ENCODE peak calls at places on chromosome 1, in nine cellular contexts. One of them, this sample, is unnamed.

GRCh38 chr1:156865865-156866678 is 5.4 kb downstream of the NTRK1 start:
- DNase-seq in GM10248: no peak
- DNase-seq in activated T-helper 1 cell treated with Interleukin-2 at 50 U/mL for 16 hours: no peak
- DNase-seq in fibroblast of mammary gland: no peak
- DNase-seq in CD4-positive, alpha-beta memory T cell: no peak
- DNase-seq in glomerular endothelial cell: no peak
- DNase-seq in uterus: no peak
- DNase-seq in posterior cingulate gyrus: no peak
- DNase-seq in HCEC 1CT: no peak
- DNase-seq in this sample: no peak

GRCh38 chr1:160567858-160568682 is 11.2 kb downstream of the CD84 start:
- DNase-seq in fibroblast of mammary gland: no peak
- DNase-seq in HCEC 1CT: no peak
- DNase-seq in CD4-positive, alpha-beta memory T cell: peak
- DNase-seq in posterior cingulate gyrus: no peak
- DNase-seq in activated T-helper 1 cell treated with Interleukin-2 at 50 U/mL for 16 hours: peak
- DNase-seq in glomerular endothelial cell: no peak
- DNase-seq in uterus: no peak
- DNase-seq in GM10248: no peak
- DNase-seq in this sample: peak

GRCh38 chr1:109877320-109877771 is 33.3 kb upstream of the CSF1 start:
- DNase-seq in CD4-positive, alpha-beta memory T cell: no peak
- DNase-seq in posterior cingulate gyrus: peak
- DNase-seq in GM10248: no peak
- DNase-seq in fibroblast of mammary gland: peak
- DNase-seq in uterus: peak
- DNase-seq in HCEC 1CT: peak
- DNase-seq in activated T-helper 1 cell treated with Interleukin-2 at 50 U/mL for 16 hours: no peak
- DNase-seq in glomerular endothelial cell: no peak
- DNase-seq in this sample: no peak

GRCh38 chr1:3322440-3323020 is 131.9 kb upstream of the ARHGEF16 start:
- DNase-seq in posterior cingulate gyrus: peak
- DNase-seq in activated T-helper 1 cell treated with Interleukin-2 at 50 U/mL for 16 hours: no peak
- DNase-seq in CD4-positive, alpha-beta memory T cell: no peak
- DNase-seq in HCEC 1CT: no peak
- DNase-seq in fibroblast of mammary gland: no peak
- DNase-seq in uterus: no peak
- DNase-seq in GM10248: no peak
- DNase-seq in glomerular endothelial cell: no peak
- DNase-seq in this sample: no peak

GRCh38 chr1:15836772-15837669 is 10.5 kb upstream of the SPEN start:
- DNase-seq in activated T-helper 1 cell treated with Interleukin-2 at 50 U/mL for 16 hours: no peak
- DNase-seq in CD4-positive, alpha-beta memory T cell: peak
- DNase-seq in HCEC 1CT: no peak
- DNase-seq in GM10248: peak
- DNase-seq in fibroblast of mammary gland: no peak
- DNase-seq in posterior cingulate gyrus: peak
- DNase-seq in glomerular endothelial cell: no peak
- DNase-seq in uterus: peak
- DNase-seq in this sample: peak

GRCh38 chr1:108561731-108562326 is 1.9 kb downstream of the EEIG2 start:
- DNase-seq in activated T-helper 1 cell treated with Interleukin-2 at 50 U/mL for 16 hours: peak
- DNase-seq in HCEC 1CT: no peak
- DNase-seq in GM10248: peak
- DNase-seq in glomerular endothelial cell: no peak
- DNase-seq in fibroblast of mammary gland: no peak
- DNase-seq in CD4-positive, alpha-beta memory T cell: peak
- DNase-seq in uterus: peak
- DNase-seq in posterior cingulate gyrus: peak
- DNase-seq in this sample: peak

GRCh38 chr1:32753532-32754281 is 51.1 kb upstream of the SYNC start:
- DNase-seq in CD4-positive, alpha-beta memory T cell: peak
- DNase-seq in activated T-helper 1 cell treated with Interleukin-2 at 50 U/mL for 16 hours: peak
- DNase-seq in HCEC 1CT: peak
- DNase-seq in glomerular endothelial cell: no peak
- DNase-seq in posterior cingulate gyrus: peak
- DNase-seq in GM10248: peak
- DNase-seq in uterus: peak
- DNase-seq in fibroblast of mammary gland: peak
- DNase-seq in this sample: peak

GRCh38 chr1:64564891-64565290 is 95.0 kb downstream of the CACHD1 start:
- DNase-seq in GM10248: no peak
- DNase-seq in HCEC 1CT: no peak
- DNase-seq in glomerular endothelial cell: no peak
- DNase-seq in activated T-helper 1 cell treated with Interleukin-2 at 50 U/mL for 16 hours: no peak
- DNase-seq in CD4-positive, alpha-beta memory T cell: no peak
- DNase-seq in fibroblast of mammary gland: no peak
- DNase-seq in posterior cingulate gyrus: no peak
- DNase-seq in uterus: no peak
- DNase-seq in this sample: no peak

GRCh38 chr1:1540015-1540816 is at the start of gene TMEM240:
- DNase-seq in glomerular endothelial cell: no peak
- DNase-seq in GM10248: peak
- DNase-seq in CD4-positive, alpha-beta memory T cell: peak
- DNase-seq in activated T-helper 1 cell treated with Interleukin-2 at 50 U/mL for 16 hours: peak
- DNase-seq in fibroblast of mammary gland: peak
- DNase-seq in posterior cingulate gyrus: peak
- DNase-seq in HCEC 1CT: peak
- DNase-seq in uterus: peak
- DNase-seq in this sample: peak

GRCh38 chr1:36134031-36134430 is 9.0 kb upstream of the COL8A2 start:
- DNase-seq in activated T-helper 1 cell treated with Interleukin-2 at 50 U/mL for 16 hours: no peak
- DNase-seq in CD4-positive, alpha-beta memory T cell: no peak
- DNase-seq in GM10248: no peak
- DNase-seq in glomerular endothelial cell: no peak
- DNase-seq in uterus: no peak
- DNase-seq in fibroblast of mammary gland: no peak
- DNase-seq in HCEC 1CT: no peak
- DNase-seq in posterior cingulate gyrus: no peak
- DNase-seq in this sample: no peak

GRCh38 chr1:243246916-243247315 is 8.2 kb downstream of the CEP170 start:
- DNase-seq in activated T-helper 1 cell treated with Interleukin-2 at 50 U/mL for 16 hours: no peak
- DNase-seq in CD4-positive, alpha-beta memory T cell: no peak
- DNase-seq in glomerular endothelial cell: no peak
- DNase-seq in HCEC 1CT: peak
- DNase-seq in fibroblast of mammary gland: peak
- DNase-seq in uterus: no peak
- DNase-seq in posterior cingulate gyrus: no peak
- DNase-seq in GM10248: no peak
- DNase-seq in this sample: no peak

GRCh38 chr1:61914823-61915482 is 172.7 kb downstream of the PATJ start:
- DNase-seq in fibroblast of mammary gland: no peak
- DNase-seq in GM10248: no peak
- DNase-seq in activated T-helper 1 cell treated with Interleukin-2 at 50 U/mL for 16 hours: no peak
- DNase-seq in uterus: no peak
- DNase-seq in CD4-positive, alpha-beta memory T cell: no peak
- DNase-seq in HCEC 1CT: no peak
- DNase-seq in posterior cingulate gyrus: no peak
- DNase-seq in glomerular endothelial cell: no peak
- DNase-seq in this sample: no peak

GRCh38 chr1:160630523-160631087 is 16.2 kb downstream of the SLAMF1 start:
- DNase-seq in glomerular endothelial cell: no peak
- DNase-seq in fibroblast of mammary gland: no peak
- DNase-seq in activated T-helper 1 cell treated with Interleukin-2 at 50 U/mL for 16 hours: no peak
- DNase-seq in CD4-positive, alpha-beta memory T cell: no peak
- DNase-seq in posterior cingulate gyrus: no peak
- DNase-seq in HCEC 1CT: no peak
- DNase-seq in uterus: no peak
- DNase-seq in GM10248: no peak
- DNase-seq in this sample: no peak

GRCh38 chr1:35031103-35031452 is 667 bp downstream of the ZMYM6 start:
- DNase-seq in activated T-helper 1 cell treated with Interleukin-2 at 50 U/mL for 16 hours: peak
- DNase-seq in GM10248: no peak
- DNase-seq in HCEC 1CT: peak
- DNase-seq in glomerular endothelial cell: peak
- DNase-seq in fibroblast of mammary gland: peak
- DNase-seq in uterus: peak
- DNase-seq in CD4-positive, alpha-beta memory T cell: no peak
- DNase-seq in posterior cingulate gyrus: no peak
- DNase-seq in this sample: peak

GRCh38 chr1:23585321-23586022 is 26.2 kb upstream of the ID3 start:
- DNase-seq in GM10248: no peak
- DNase-seq in HCEC 1CT: peak
- DNase-seq in posterior cingulate gyrus: peak
- DNase-seq in glomerular endothelial cell: no peak
- DNase-seq in CD4-positive, alpha-beta memory T cell: no peak
- DNase-seq in activated T-helper 1 cell treated with Interleukin-2 at 50 U/mL for 16 hours: no peak
- DNase-seq in fibroblast of mammary gland: peak
- DNase-seq in uterus: peak
- DNase-seq in this sample: no peak

GRCh38 chr1:95041491-95042165 is 31.1 kb downstream of the ALG14 start:
- DNase-seq in glomerular endothelial cell: peak
- DNase-seq in CD4-positive, alpha-beta memory T cell: no peak
- DNase-seq in HCEC 1CT: peak
- DNase-seq in fibroblast of mammary gland: peak
- DNase-seq in activated T-helper 1 cell treated with Interleukin-2 at 50 U/mL for 16 hours: no peak
- DNase-seq in posterior cingulate gyrus: no peak
- DNase-seq in uterus: peak
- DNase-seq in GM10248: peak
- DNase-seq in this sample: no peak

GRCh38 chr1:216905052-216905580 is 181.9 kb upstream of the ESRRG start:
- DNase-seq in HCEC 1CT: no peak
- DNase-seq in GM10248: no peak
- DNase-seq in CD4-positive, alpha-beta memory T cell: no peak
- DNase-seq in activated T-helper 1 cell treated with Interleukin-2 at 50 U/mL for 16 hours: no peak
- DNase-seq in glomerular endothelial cell: no peak
- DNase-seq in fibroblast of mammary gland: no peak
- DNase-seq in posterior cingulate gyrus: no peak
- DNase-seq in uterus: no peak
- DNase-seq in this sample: no peak